ENCODE peak calls at places on chromosome 21, in seven cellular contexts. D, B, P, Z, V, E and I are unnamed samples.

GRCh38 chr21:36964398-36964797 is 2.1 kb downstream of the HLCS start:
- DNase-seq in P (no peak), Z (no peak), E (no peak), V (no peak), D (no peak), B (no peak), I (no peak)

GRCh38 chr21:21163904-21164303 is 165.7 kb downstream of the NCAM2 start:
- DNase-seq in D (peak; percentile 27), P (no peak), Z (peak; percentile 28), V (no peak), B (peak; percentile 26), E (peak; percentile 11), I (peak; percentile 47)

GRCh38 chr21:34887729-34888568 is 161.2 kb downstream of the RUNX1 start:
- DNase-seq in D (peak; percentile 68), B (peak; percentile 84), E (peak; percentile 63), V (peak; percentile 87), Z (peak; percentile 72), P (peak; percentile 92), I (peak; percentile 14)

GRCh38 chr21:39390212-39390765 is 41.4 kb upstream of the HMGN1 start:
- DNase-seq in Z (no peak), V (no peak), P (no peak), E (no peak), B (no peak), D (no peak), I (no peak)

GRCh38 chr21:38968887-38969543 is 163.3 kb downstream of the ETS2 start:
- DNase-seq in Z (no peak), B (no peak), V (no peak), D (no peak), P (no peak), E (no peak), I (no peak)

GRCh38 chr21:41043008-41043407 is 125.0 kb upstream of the BACE2 start:
- DNase-seq in E (no peak), D (no peak), B (no peak), V (no peak), P (no peak), Z (peak; percentile 22), I (no peak)

GRCh38 chr21:36703626-36704280 is 4.8 kb downstream of the SIM2 start:
- DNase-seq in V (no peak), D (no peak), Z (no peak), P (no peak), B (no peak), E (no peak), I (no peak)

GRCh38 chr21:39153842-39154241 is 29.4 kb downstream of the PSMG1 start:
- DNase-seq in Z (no peak), B (no peak), D (no peak), P (no peak), E (no peak), V (no peak), I (no peak)

GRCh38 chr21:35406600-35406999 is 357.5 kb upstream of the RUNX1 start:
- DNase-seq in D (no peak), Z (no peak), B (no peak), V (no peak), E (no peak), P (no peak), I (no peak)

DNA sequence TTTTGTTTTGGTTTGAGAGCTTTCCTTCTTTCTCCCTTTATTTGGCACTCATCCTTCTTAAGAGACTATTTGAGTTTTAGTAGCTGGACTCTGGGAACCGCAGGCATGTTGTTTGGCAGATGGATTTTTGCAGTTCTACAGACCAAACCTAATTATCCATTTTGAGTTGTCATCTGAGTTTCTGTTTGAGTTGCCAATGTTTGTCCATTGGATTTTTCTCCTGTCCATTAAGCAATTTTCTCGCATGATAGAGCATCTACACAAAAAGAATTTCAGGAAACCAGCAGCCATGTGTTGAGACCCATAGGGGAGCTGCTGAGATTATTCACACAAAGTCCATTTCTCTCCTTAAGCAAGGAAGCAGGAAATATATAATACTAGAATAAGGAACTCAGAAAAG is 17.2 kb upstream of the CXADR start:
- DNase-seq in P (no peak), B (no peak), E (no peak), Z (no peak), D (no peak), V (no peak), I (no peak)
- TF ChIP-seq CTCF in P (no peak), B (no peak), E (no peak), Z (no peak), D (no peak), V (no peak), I (no peak)

DNA sequence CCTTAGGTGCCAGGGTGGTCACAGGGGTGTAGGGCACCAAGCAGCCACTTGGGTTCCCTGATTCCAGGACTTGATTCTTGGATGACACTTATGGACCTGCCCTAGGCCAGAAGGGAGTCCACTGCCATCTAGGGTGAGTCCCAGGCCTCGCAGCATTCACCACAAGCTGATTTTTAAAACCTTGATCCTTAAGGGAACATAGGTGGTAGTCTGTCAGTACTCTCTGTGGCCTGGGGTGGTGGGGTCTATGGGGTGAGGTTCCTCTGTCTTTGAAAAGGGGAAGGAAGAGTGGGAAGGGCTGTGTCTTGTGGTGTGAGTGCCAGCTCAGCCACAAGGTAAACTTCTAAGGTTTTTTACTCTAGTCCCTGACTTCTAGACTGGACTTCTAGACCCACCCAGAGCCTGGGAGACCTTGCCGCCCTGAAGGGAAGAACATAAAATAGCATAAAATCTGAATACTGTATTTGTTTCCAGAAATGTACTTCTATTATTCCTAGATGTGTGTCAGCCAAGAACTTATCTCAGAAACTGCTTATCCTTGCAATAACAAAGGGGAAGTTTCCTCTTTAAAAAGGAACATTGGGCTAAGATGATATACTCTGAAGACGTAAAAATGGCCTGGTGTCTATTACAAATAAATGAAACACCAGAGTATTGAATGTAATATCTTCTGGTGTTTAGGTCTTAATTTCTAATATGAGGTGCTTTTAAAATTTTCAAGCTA is 757.3 kb downstream of the LTN1 start:
- DNase-seq in P (no peak), E (no peak), Z (no peak), D (no peak), B (no peak), V (no peak), I (no peak)
- TF ChIP-seq CTCF in P (no peak), E (no peak), Z (no peak), D (no peak), B (no peak), V (no peak), I (no peak)

GRCh38 chr21:43365611-43366426 is 61.1 kb downstream of the SIK1 start:
- DNase-seq in B (no peak), D (no peak), Z (no peak), E (no peak), V (peak; percentile 17), P (no peak), I (no peak)

GRCh38 chr21:43364851-43365424 is 62.0 kb downstream of the SIK1 start:
- DNase-seq in D (no peak), E (no peak), V (peak; percentile 15), Z (no peak), B (no peak), P (no peak), I (no peak)

GRCh38 chr21:43367859-43368258 is 59.1 kb downstream of the SIK1 start:
- DNase-seq in V (peak; percentile 3), Z (no peak), B (no peak), E (no peak), D (no peak), P (no peak), I (no peak)

GRCh38 chr21:43367296-43367695 is 59.6 kb downstream of the SIK1 start:
- DNase-seq in E (no peak), Z (no peak), P (no peak), B (no peak), D (no peak), V (peak; percentile 15), I (no peak)

GRCh38 chr21:43366656-43367055 is 60.3 kb downstream of the SIK1 start:
- DNase-seq in Z (no peak), V (peak; percentile 17), B (no peak), E (no peak), D (no peak), P (no peak), I (no peak)
- TF ChIP-seq CTCF in Z (no peak), V (no peak), B (no peak), E (no peak), D (no peak), P (no peak), I (no peak)

GRCh38 chr21:45305831-45306230 is 18.1 kb upstream of the POFUT2 start:
- DNase-seq in Z (no peak), D (no peak), P (no peak), B (no peak), V (no peak), E (no peak), I (no peak)

GRCh38 chr21:45306832-45307571 is 19.3 kb upstream of the POFUT2 start:
- DNase-seq in B (no peak), D (peak; percentile 57), P (peak; percentile 96), E (peak; percentile 68), V (peak; percentile 58), Z (no peak), I (peak; percentile 69)

GRCh38 chr21:45304945-45305344 is 17.2 kb upstream of the POFUT2 start:
- DNase-seq in E (no peak), D (no peak), Z (no peak), V (no peak), B (peak; percentile 51), P (no peak), I (no peak)

GRCh38 chr21:45308211-45309068 is 20.7 kb upstream of the POFUT2 start:
- DNase-seq in D (no peak), B (no peak), V (peak; percentile 79), P (no peak), Z (no peak), E (no peak), I (no peak)

GRCh38 chr21:45306453-45306831 is 18.7 kb upstream of the POFUT2 start:
- DNase-seq in P (no peak), Z (no peak), E (no peak), V (no peak), D (no peak), B (no peak), I (no peak)
- TF ChIP-seq CTCF in P (no peak), Z (no peak), E (no peak), V (no peak), D (no peak), B (no peak), I (no peak)

GRCh38 chr21:28337319-28337718 is 655.4 kb downstream of the LTN1 start:
- DNase-seq in B (no peak), Z (peak; percentile 11), D (no peak), P (no peak), E (no peak), V (no peak), I (no peak)
- TF ChIP-seq CTCF in B (no peak), Z (no peak), D (peak; percentile 25), P (no peak), E (no peak), V (peak; percentile 51), I (peak; percentile 61)

DNA sequence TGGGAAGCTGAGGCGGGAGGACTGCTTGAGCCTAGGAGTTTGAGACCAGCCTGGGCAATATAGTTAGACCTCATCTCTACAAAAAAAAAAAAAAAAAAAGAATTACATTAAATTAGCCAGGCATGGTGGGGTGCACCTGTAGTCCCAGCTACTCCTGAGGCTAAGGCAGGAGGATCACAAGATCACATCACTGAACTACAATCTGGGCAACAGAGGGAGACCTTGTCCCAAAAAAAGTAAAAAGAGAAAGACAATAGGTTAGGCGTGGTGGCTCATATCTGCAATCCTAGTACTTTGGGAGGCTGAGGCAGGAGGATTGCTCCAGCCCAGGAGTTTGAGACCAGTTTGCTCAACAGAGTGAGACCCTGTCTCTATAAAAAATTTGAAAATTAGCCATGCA is 130.3 kb downstream of the TIAM1 start:
- DNase-seq in D (no peak), B (no peak), P (no peak), Z (no peak), V (no peak), E (no peak), I (no peak)
- TF ChIP-seq CTCF in D (no peak), B (peak; percentile 25), P (no peak), Z (no peak), V (no peak), E (no peak), I (no peak)

GRCh38 chr21:42862774-42863503 is 16.4 kb downstream of the WDR4 start:
- DNase-seq in Z (peak; percentile 20), B (no peak), D (no peak), E (peak; percentile 28), V (no peak), P (no peak), I (no peak)
- TF ChIP-seq CTCF in Z (no peak), B (no peak), D (no peak), E (no peak), V (no peak), P (no peak), I (no peak)